ENCODE peak calls at places on chromosome 1, in five cellular contexts. P is IMR-90, C is HTR-8/SVneo, V is NCI-H146, K is tibial artery. W is an unnamed sample.

GRCh38 chr1:28112388-28113311 is 24.2 kb upstream of the EYA3 start:
- DNase-seq in V (peak), C (no peak), P (peak), K (peak), W (peak)

GRCh38 chr1:244311784-244312532 is 139.8 kb downstream of the ADSS2 start:
- DNase-seq in P (no peak), K (no peak), C (no peak), V (no peak), W (no peak)

GRCh38 chr1:54405894-54406293 is 300 bp downstream of the SSBP3 start:
- DNase-seq in K (no peak), C (no peak), P (no peak), V (no peak), W (no peak)

GRCh38 chr1:3917761-3918160 is 17.7 kb upstream of the C1orf174 start:
- DNase-seq in K (no peak), V (no peak), P (no peak), C (no peak), W (no peak)

GRCh38 chr1:89261926-89262540 is 10.6 kb downstream of the GBP5 start:
- DNase-seq in V (peak), C (no peak), K (no peak), P (no peak), W (no peak)

GRCh38 chr1:35931424-35932157 is 686 bp downstream of the AGO3 start:
- DNase-seq in V (no peak), P (peak), C (no peak), K (peak), W (no peak)

GRCh38 chr1:115507256-115507589 is 134.5 kb upstream of the VANGL1 start:
- DNase-seq in K (no peak), C (no peak), P (peak), V (peak), W (no peak)

GRCh38 chr1:70044832-70045231 is 160.5 kb downstream of the LRRC40 start:
- DNase-seq in V (no peak), P (peak), K (no peak), C (peak), W (no peak)

GRCh38 chr1:228050571-228051181 is 31.8 kb upstream of the ARF1 start:
- DNase-seq in P (no peak), V (no peak), K (no peak), C (no peak), W (no peak)

GRCh38 chr1:214277704-214278635 is 3.0 kb upstream of the SMYD2 start:
- DNase-seq in C (no peak), P (peak), V (no peak), K (no peak), W (no peak)

GRCh38 chr1:41475859-41476567 is 8.5 kb downstream of the EDN2 start:
- DNase-seq in K (no peak), C (no peak), P (no peak), V (no peak), W (no peak)

GRCh38 chr1:44636711-44637589 is 37.3 kb downstream of the TMEM53 start:
- DNase-seq in P (peak), V (no peak), K (no peak), C (no peak), W (no peak)

W was measured in CD14-positive monocyte.